ENCODE peak calls at places on chromosomes 2 and 18, in six cellular contexts. L is brain microvascular endothelial cell, U is endothelial cell, E is mesothelial cell of epicardium, T is AG10803, H is AG04449. D is an unnamed sample.

GRCh38 chr2:205198130-205198505 is 484.2 kb upstream of the NRP2 start:
- DNase-seq in L (peak), U (peak), E (no peak), T (peak), H (peak), D (peak)

GRCh38 chr2:60936757-60937156 is 55.4 kb downstream of the REL start:
- DNase-seq in L (no peak), U (no peak), E (no peak), T (no peak), H (no peak), D (no peak)

GRCh38 chr2:191122638-191123294 is 28.0 kb downstream of the STAT4 start:
- DNase-seq in L (no peak), U (no peak), E (no peak), T (no peak), H (no peak), D (no peak)

GRCh38 chr2:46135936-46136335 is 161.3 kb upstream of the EPAS1 start:
- DNase-seq in L (peak), U (no peak), E (no peak), T (peak), H (peak), D (no peak)

GRCh38 chr2:236085647-236086046 is 82.5 kb downstream of the GBX2 start:
- DNase-seq in L (no peak), U (no peak), E (no peak), T (no peak), H (no peak), D (no peak)

GRCh38 chr2:26033270-26033768 is 565 bp upstream of the RAB10 start:
- DNase-seq in L (peak), U (peak), E (peak), T (peak), H (no peak), D (peak)

GRCh38 chr2:120332384-120332783 is 13.6 kb upstream of the INHBB start:
- DNase-seq in L (no peak), U (no peak), E (no peak), T (no peak), H (no peak), D (no peak)

GRCh38 chr18:65567372-65567771 is 183.4 kb upstream of the CDH7 start:
- DNase-seq in L (no peak), U (no peak), E (no peak), T (no peak), H (no peak), D (peak)

GRCh38 chr2:26925100-26925791 is 45.2 kb upstream of the MAPRE3 start:
- DNase-seq in L (peak), U (no peak), E (no peak), T (peak), H (no peak), D (no peak)

GRCh38 chr2:109479804-109480203 is 134.0 kb downstream of the SEPTIN10 start:
- DNase-seq in L (no peak), U (no peak), E (no peak), T (no peak), H (no peak), D (no peak)

GRCh38 chr18:79902075-79902474 is 49.4 kb downstream of the SLC66A2 start:
- DNase-seq in L (no peak), U (no peak), E (no peak), T (no peak), H (no peak), D (no peak)

GRCh38 chr2:172081248-172082022 is 3.9 kb upstream of the DLX1 start:
- DNase-seq in L (no peak), U (peak), E (no peak), T (no peak), H (no peak), D (no peak)

GRCh38 chr2:132751838-132752237 is 81.8 kb upstream of the LYPD1 start:
- DNase-seq in L (no peak), U (no peak), E (no peak), T (no peak), H (no peak), D (no peak)

GRCh38 chr18:332721-333513 is 65.1 kb upstream of the THOC1 start:
- DNase-seq in L (no peak), U (no peak), E (no peak), T (peak), H (no peak), D (no peak)

GRCh38 chr18:48300463-48300961 is 108.7 kb downstream of the ZBTB7C start:
- DNase-seq in L (no peak), U (no peak), E (no peak), T (no peak), H (no peak), D (peak)

GRCh38 chr2:223772363-223772762 is 65.0 kb downstream of the AP1S3 start:
- DNase-seq in L (no peak), U (no peak), E (no peak), T (no peak), H (no peak), D (no peak)

GRCh38 chr2:101045330-101045729 is 43.2 kb downstream of the RPL31 start:
- DNase-seq in L (no peak), U (no peak), E (no peak), T (no peak), H (no peak), D (no peak)

GRCh38 chr2:203718087-203718486 is 11.6 kb downstream of the CD28 start:
- DNase-seq in L (no peak), U (no peak), E (no peak), T (no peak), H (no peak), D (no peak)

GRCh38 chr18:63960891-63961290 is 9.0 kb upstream of the SERPINB8 start:
- DNase-seq in L (no peak), U (no peak), E (no peak), T (no peak), H (no peak), D (no peak)

GRCh38 chr18:3612315-3612714 is 162.3 kb downstream of the TGIF1 start:
- DNase-seq in L (no peak), U (no peak), E (no peak), T (peak), H (no peak), D (no peak)

GRCh38 chr2:25281581-25281980 is 60.1 kb downstream of the DNMT3A start:
- DNase-seq in L (no peak), U (no peak), E (no peak), T (no peak), H (no peak), D (peak)

GRCh38 chr2:16005819-16006536 is 65.6 kb downstream of the MYCN start:
- DNase-seq in L (no peak), U (peak), E (no peak), T (no peak), H (no peak), D (peak)

GRCh38 chr2:71571945-71572344 is 118.6 kb downstream of the DYSF start:
- DNase-seq in L (no peak), U (no peak), E (no peak), T (no peak), H (no peak), D (no peak)

GRCh38 chr2:190359896-190360376 is 16.5 kb downstream of the INPP1 start:
- DNase-seq in L (peak), U (no peak), E (no peak), T (peak), H (no peak), D (no peak)

GRCh38 chr2:205188516-205189138 is 493.7 kb upstream of the NRP2 start:
- DNase-seq in L (peak), U (no peak), E (no peak), T (peak), H (no peak), D (peak)

GRCh38 chr2:16632615-16633014 is 33.0 kb downstream of the CYRIA start:
- DNase-seq in L (peak), U (no peak), E (no peak), T (no peak), H (no peak), D (no peak)

GRCh38 chr2:197263077-197263476 is 47.5 kb downstream of the ANKRD44 start:
- DNase-seq in L (no peak), U (no peak), E (no peak), T (no peak), H (no peak), D (no peak)

GRCh38 chr2:74507926-74508520 is 528 bp upstream of the PCGF1 start:
- DNase-seq in L (no peak), U (peak), E (no peak), T (peak), H (no peak), D (peak)

GRCh38 chr18:69599377-69599776 is 198.7 kb downstream of the DOK6 start:
- DNase-seq in L (no peak), U (no peak), E (no peak), T (no peak), H (no peak), D (no peak)

GRCh38 chr2:174263989-174264388 is 15.7 kb upstream of the OLA1 start:
- DNase-seq in L (peak), U (no peak), E (no peak), T (peak), H (no peak), D (peak)

GRCh38 chr2:120847700-120848321 is 112.1 kb downstream of the GLI2 start:
- DNase-seq in L (no peak), U (no peak), E (no peak), T (peak), H (no peak), D (no peak)

DNA sequence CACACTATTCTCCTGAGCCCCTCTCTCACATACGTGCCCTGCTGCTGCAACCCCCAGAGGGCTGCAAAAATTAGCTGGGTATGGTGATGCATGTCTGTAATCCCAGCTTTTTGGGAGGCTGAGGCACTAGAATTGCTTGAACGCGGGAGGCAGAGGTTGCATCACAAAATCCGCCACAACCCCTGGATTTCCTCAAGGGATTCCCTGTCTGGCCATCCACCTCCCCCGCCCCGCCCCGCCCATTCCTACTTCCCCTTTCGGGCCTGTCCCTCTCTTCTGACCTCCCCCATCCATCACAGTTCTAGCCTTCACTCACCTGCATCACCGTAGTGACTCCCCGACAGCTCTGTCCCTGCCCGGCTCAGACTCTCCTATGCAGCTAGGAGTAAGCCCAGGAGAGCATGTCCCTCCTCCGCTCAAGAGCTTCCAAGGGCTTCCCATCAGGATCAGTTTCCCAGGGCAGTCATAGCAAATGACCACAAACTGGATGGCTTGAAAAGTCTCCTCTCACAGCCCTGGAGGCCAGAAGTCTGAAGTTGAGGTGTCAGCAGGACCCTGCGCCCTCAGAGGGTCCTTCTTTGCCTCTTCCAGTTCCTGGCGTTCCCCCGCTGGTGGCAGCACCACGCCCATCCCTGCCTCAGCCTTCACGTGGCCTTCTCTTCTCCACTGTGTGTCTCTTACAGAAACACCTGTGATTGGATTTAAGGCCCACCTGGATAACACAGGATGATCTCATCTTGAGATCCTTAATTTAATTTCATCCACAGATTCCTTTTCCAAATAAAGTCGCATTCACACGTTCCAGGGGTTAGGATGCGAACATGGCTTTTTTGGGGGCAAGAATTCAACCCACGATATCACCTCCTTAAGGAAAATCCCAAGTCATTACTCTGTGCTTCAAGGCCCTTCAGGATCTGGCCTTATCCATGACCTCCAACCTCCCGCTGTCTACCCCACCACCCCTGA is 58.5 kb downstream of the HS1BP3 start:
- DNase-seq in L (no peak), U (no peak), E (no peak), T (no peak), H (no peak), D (no peak)
- TF ChIP-seq CTCF in L (peak), U (no peak), E (no peak), T (no peak), H (no peak), D (no peak)

GRCh38 chr2:3595985-3596384 is 1.1 kb downstream of the COLEC11 start:
- DNase-seq in L (no peak), U (no peak), E (no peak), T (no peak), H (no peak), D (no peak)

GRCh38 chr2:3597567-3597966 is 2.7 kb downstream of the COLEC11 start:
- DNase-seq in L (no peak), U (no peak), E (no peak), T (no peak), H (no peak), D (no peak)

GRCh38 chr2:3596891-3597290 is 2.0 kb downstream of the COLEC11 start:
- DNase-seq in L (no peak), U (no peak), E (no peak), T (no peak), H (no peak), D (no peak)

GRCh38 chr2:3595409-3595808 is 497 bp downstream of the COLEC11 start:
- DNase-seq in L (no peak), U (no peak), E (no peak), T (no peak), H (no peak), D (no peak)

GRCh38 chr2:3594493-3595281 is at the start of gene COLEC11:
- DNase-seq in L (peak), U (peak), E (no peak), T (peak), H (no peak), D (no peak)
- TF ChIP-seq CTCF in L (peak), U (no peak), E (no peak), T (peak), H (peak), D (no peak)

GRCh38 chr2:182763311-182763912 is 47.4 kb downstream of the DNAJC10 start:
- DNase-seq in L (peak), U (peak), E (no peak), T (peak), H (no peak), D (peak)

GRCh38 chr2:182766626-182767025 is 50.6 kb downstream of the DNAJC10 start:
- DNase-seq in L (no peak), U (no peak), E (no peak), T (no peak), H (no peak), D (no peak)

GRCh38 chr2:182767578-182767977 is 51.5 kb downstream of the DNAJC10 start:
- DNase-seq in L (peak), U (no peak), E (no peak), T (peak), H (no peak), D (peak)

GRCh38 chr2:182758379-182758778 is 42.3 kb downstream of the DNAJC10 start:
- DNase-seq in L (no peak), U (no peak), E (no peak), T (no peak), H (no peak), D (no peak)

DNA sequence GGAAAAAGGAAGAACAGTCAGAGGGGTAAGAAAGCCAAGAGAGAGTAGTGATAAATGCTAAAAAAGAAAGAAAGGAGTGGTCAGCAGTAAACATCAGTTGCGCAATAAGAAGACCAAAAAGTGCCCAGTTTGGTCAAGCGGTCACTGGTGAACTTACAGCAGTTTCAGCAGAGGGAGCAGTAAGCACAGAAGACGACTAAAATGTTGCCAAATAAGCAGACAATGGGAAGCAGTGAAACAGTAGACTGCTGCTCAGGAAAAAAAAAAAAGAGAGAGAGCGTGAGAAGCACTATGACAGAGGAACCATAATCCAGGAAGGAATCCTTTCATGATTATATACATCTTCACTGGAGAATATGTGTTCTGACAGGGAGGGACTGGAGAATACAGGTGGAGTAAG is 45.8 kb downstream of the DNAJC10 start:
- DNase-seq in L (peak), U (no peak), E (no peak), T (peak), H (no peak), D (no peak)
- TF ChIP-seq CTCF in L (no peak), U (no peak), E (no peak), T (peak), H (no peak), D (no peak)

GRCh38 chr2:234304945-234305344 is 191.9 kb downstream of the ARL4C start:
- DNase-seq in L (peak), U (no peak), E (no peak), T (peak), H (no peak), D (peak)

GRCh38 chr2:234306426-234307173 is 190.3 kb downstream of the ARL4C start:
- DNase-seq in L (no peak), U (no peak), E (no peak), T (no peak), H (no peak), D (peak)

GRCh38 chr2:234307322-234307961 is 189.4 kb downstream of the ARL4C start:
- DNase-seq in L (no peak), U (no peak), E (no peak), T (no peak), H (no peak), D (no peak)

GRCh38 chr2:234308073-234308813 is 188.6 kb downstream of the ARL4C start:
- DNase-seq in L (peak), U (no peak), E (no peak), T (peak), H (no peak), D (no peak)

GRCh38 chr2:234305846-234306245 is 191.0 kb downstream of the ARL4C start:
- DNase-seq in L (peak), U (no peak), E (no peak), T (peak), H (peak), D (no peak)
- TF ChIP-seq CTCF in L (no peak), U (no peak), E (no peak), T (no peak), H (no peak), D (no peak)

D was measured in MCF 10A.